ENCODE peak calls at places on chromosomes 2 and 18, in eight cellular contexts. P, T, U, Z, C, J, Q and G are unnamed samples.

GRCh38 chr2:28247326-28247725 is 145.3 kb upstream of the FOSL2 start:
- DNase-seq in P (no peak), T (no peak), U (no peak), Z (no peak), C (no peak), J (no peak), Q (no peak), G (no peak)

GRCh38 chr18:74834424-74835309 is 237.0 kb downstream of the ZNF407 start:
- DNase-seq in P (no peak), T (no peak), U (peak), Z (peak), C (no peak), J (no peak), Q (no peak), G (peak)

GRCh38 chr18:27863780-27864430 is 313.0 kb downstream of the CDH2 start:
- DNase-seq in P (no peak), T (no peak), U (no peak), Z (no peak), C (no peak), J (no peak), Q (no peak), G (no peak)

GRCh38 chr2:53275743-53276142 is 491.9 kb upstream of the CHAC2 start:
- DNase-seq in P (no peak), T (no peak), U (no peak), Z (no peak), C (no peak), J (no peak), Q (no peak), G (no peak)

GRCh38 chr2:164739966-164740365 is 101.7 kb downstream of the COBLL1 start:
- DNase-seq in P (no peak), T (no peak), U (no peak), Z (no peak), C (no peak), J (no peak), Q (no peak), G (no peak)

GRCh38 chr2:5145053-5145452 is 547.1 kb upstream of the SOX11 start:
- DNase-seq in P (no peak), T (no peak), U (no peak), Z (no peak), C (no peak), J (no peak), Q (no peak), G (no peak)

GRCh38 chr2:27049422-27050280 is 1.8 kb upstream of the AGBL5 start:
- DNase-seq in P (peak), T (peak), U (no peak), Z (peak), C (no peak), J (peak), Q (peak), G (peak)

GRCh38 chr2:102806250-102806837 is 44.5 kb downstream of the TMEM182 start:
- DNase-seq in P (no peak), T (peak), U (peak), Z (peak), C (peak), J (peak), Q (peak), G (peak)

GRCh38 chr18:62396381-62396780 is 71.3 kb downstream of the TNFRSF11A start:
- DNase-seq in P (no peak), T (no peak), U (no peak), Z (no peak), C (no peak), J (no peak), Q (no peak), G (no peak)

GRCh38 chr2:9366041-9366440 is 57.3 kb downstream of the ITGB1BP1 start:
- DNase-seq in P (no peak), T (no peak), U (no peak), Z (no peak), C (no peak), J (no peak), Q (no peak), G (no peak)

GRCh38 chr2:10935953-10936942 is 24.5 kb downstream of the KCNF1 start:
- DNase-seq in P (no peak), T (peak), U (peak), Z (peak), C (no peak), J (no peak), Q (no peak), G (peak)

GRCh38 chr2:15957881-15958713 is 17.7 kb downstream of the MYCN start:
- DNase-seq in P (no peak), T (no peak), U (no peak), Z (peak), C (no peak), J (no peak), Q (no peak), G (peak)
- H3K27ac ChIP-seq in P (no peak), T (no peak), U (no peak), Z (peak), C (no peak), J (no peak), Q (no peak), G (no peak)

GRCh38 chr2:95392730-95393455 is 9.6 kb upstream of the FAHD2A start:
- DNase-seq in P (no peak), T (no peak), U (no peak), Z (peak), C (no peak), J (no peak), Q (no peak), G (peak)
- TF ChIP-seq CTCF in P (no peak), T (no peak), U (peak), Z (peak), C (no peak), J (no peak), Q (no peak), G (peak)

GRCh38 chr18:8611916-8612576 is 2.8 kb downstream of the RAB12 start:
- DNase-seq in P (no peak), T (peak), U (no peak), Z (no peak), C (no peak), J (no peak), Q (no peak), G (no peak)

GRCh38 chr18:8608795-8609673 is at the start of gene RAB12:
- DNase-seq in P (peak), T (peak), U (peak), Z (peak), C (peak), J (peak), Q (peak), G (peak)

GRCh38 chr18:8610442-8610801 is 1.2 kb downstream of the RAB12 start:
- DNase-seq in P (no peak), T (peak), U (no peak), Z (no peak), C (no peak), J (no peak), Q (no peak), G (no peak)

GRCh38 chr18:8607776-8608682 is 1.2 kb upstream of the RAB12 start:
- DNase-seq in P (no peak), T (no peak), U (peak), Z (no peak), C (no peak), J (no peak), Q (no peak), G (no peak)

DNA sequence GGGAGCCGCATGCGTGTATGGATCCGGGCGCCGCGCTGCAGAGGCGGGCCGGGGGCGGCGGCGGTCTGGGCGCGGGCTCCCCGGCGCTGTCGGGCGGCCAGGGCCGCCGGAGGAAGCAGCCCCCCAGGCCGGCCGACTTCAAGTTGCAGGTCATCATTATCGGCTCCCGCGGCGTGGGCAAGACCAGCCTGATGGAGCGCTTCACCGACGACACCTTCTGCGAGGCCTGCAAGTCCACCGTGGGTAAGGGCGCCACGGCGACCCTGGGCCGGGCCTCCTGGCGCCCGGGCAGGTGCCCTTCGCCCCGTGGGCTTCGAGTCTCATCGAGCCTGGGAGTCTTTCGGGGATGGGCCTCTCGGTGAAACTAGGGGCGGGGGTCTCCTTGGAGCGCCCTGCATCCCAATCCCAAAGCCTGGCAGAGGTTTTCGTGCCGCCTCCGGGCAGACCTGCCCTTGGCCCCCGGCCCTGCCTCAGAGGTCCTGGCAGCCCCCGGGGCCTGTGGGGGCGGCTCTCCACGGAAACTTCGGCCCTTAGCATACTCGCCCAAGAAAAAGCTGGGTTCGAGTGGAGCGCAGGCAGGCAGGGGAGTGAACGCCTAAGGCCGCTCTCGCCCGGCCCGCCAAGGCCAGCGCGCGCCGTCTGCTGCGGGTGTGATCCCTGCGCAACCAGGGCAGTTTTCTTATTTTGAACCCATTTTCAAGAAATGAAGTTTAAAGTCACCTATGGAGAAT is 639 bp downstream of the RAB12 start:
- DNase-seq in P (no peak), T (peak), U (no peak), Z (no peak), C (peak), J (no peak), Q (no peak), G (peak)
- H3K27ac ChIP-seq in P (peak), T (peak), U (peak), Z (no peak), C (peak), J (peak), Q (no peak), G (no peak)

GRCh38 chr2:37896319-37896718 is 28.8 kb upstream of the RMDN2 start:
- DNase-seq in P (no peak), T (no peak), U (peak), Z (peak), C (no peak), J (no peak), Q (no peak), G (peak)
- TF ChIP-seq CTCF in P (no peak), T (peak), U (peak), Z (peak), C (no peak), J (no peak), Q (no peak), G (peak)

GRCh38 chr2:203603451-203604389 is 68.6 kb upstream of the RAPH1 start:
- DNase-seq in P (no peak), T (no peak), U (no peak), Z (no peak), C (no peak), J (no peak), Q (no peak), G (no peak)
- H3K27ac ChIP-seq in P (no peak), T (no peak), U (no peak), Z (no peak), C (no peak), J (no peak), Q (no peak), G (no peak)

GRCh38 chr2:216525972-216526371 is 27.3 kb downstream of the RPL37A start:
- DNase-seq in P (peak), T (no peak), U (no peak), Z (no peak), C (no peak), J (no peak), Q (no peak), G (no peak)

GRCh38 chr2:216532562-216532961 is 33.9 kb downstream of the RPL37A start:
- DNase-seq in P (no peak), T (no peak), U (peak), Z (no peak), C (no peak), J (no peak), Q (no peak), G (no peak)

GRCh38 chr2:216522892-216523502 is 24.4 kb downstream of the RPL37A start:
- DNase-seq in P (no peak), T (no peak), U (peak), Z (no peak), C (no peak), J (no peak), Q (no peak), G (no peak)

GRCh38 chr2:216526939-216527338 is 28.3 kb downstream of the RPL37A start:
- DNase-seq in P (no peak), T (no peak), U (no peak), Z (no peak), C (no peak), J (no peak), Q (no peak), G (no peak)
- TF ChIP-seq CTCF in P (no peak), T (no peak), U (no peak), Z (no peak), C (no peak), J (no peak), Q (no peak), G (no peak)